ENCODE peak calls at places on chromosomes 12 and 14, in nine cellular contexts. H is fibroblast of lung, I is HFF-Myc, B is fibroblast of the conjunctiva, P is GM23338, J is endothelial cell of umbilical vein, D is hepatic stellate cell, C is HS-5, S is Panc1. O is an unnamed sample.

GRCh38 chr12:6367065-6367968 is 8.0 kb downstream of the SCNN1A start:
- DNase-seq in H (peak), I (no peak), B (no peak), P (no peak), J (peak), D (peak), C (no peak), S (no peak), O (no peak)

GRCh38 chr12:19764408-19764807 is 325.1 kb downstream of the AEBP2 start:
- DNase-seq in H (peak), I (no peak), B (no peak), P (no peak), J (peak), D (no peak), C (no peak), S (no peak), O (no peak)

GRCh38 chr14:99252940-99253868 is 18.8 kb downstream of the BCL11B start:
- DNase-seq in H (no peak), I (no peak), B (no peak), P (no peak), J (no peak), D (no peak), C (no peak), S (no peak), O (no peak)

GRCh38 chr14:103699261-103699661 is 16.0 kb downstream of the XRCC3 start:
- DNase-seq in H (no peak), I (no peak), B (no peak), P (no peak), J (no peak), D (no peak), C (no peak), S (no peak), O (no peak)

GRCh38 chr12:24152270-24152669 is 202.8 kb upstream of the SOX5 start:
- DNase-seq in H (no peak), I (no peak), B (no peak), P (no peak), J (no peak), D (no peak), C (no peak), S (no peak), O (no peak)

GRCh38 chr14:56666294-56666693 is 86.7 kb downstream of the TMEM260 start:
- DNase-seq in H (no peak), I (peak), B (no peak), P (no peak), J (no peak), D (no peak), C (no peak), S (no peak), O (no peak)

GRCh38 chr12:66131067-66131688 is 628 bp upstream of the LLPH start:
- DNase-seq in H (no peak), I (no peak), B (no peak), P (no peak), J (peak), D (no peak), C (no peak), S (no peak), O (no peak)

GRCh38 chr14:100844846-100845245 is 18.9 kb downstream of the MEG3 start:
- DNase-seq in H (no peak), I (no peak), B (no peak), P (no peak), J (no peak), D (no peak), C (no peak), S (no peak), O (no peak)

GRCh38 chr14:100019156-100019882 is 45.9 kb upstream of the EVL start:
- DNase-seq in H (peak), I (no peak), B (no peak), P (peak), J (no peak), D (no peak), C (no peak), S (no peak), O (no peak)

GRCh38 chr12:85740190-85740589 is 96.0 kb downstream of the RASSF9 start:
- DNase-seq in H (no peak), I (no peak), B (peak), P (no peak), J (no peak), D (no peak), C (no peak), S (no peak), O (no peak)

GRCh38 chr12:14997998-14998397 is 25.2 kb downstream of the PDE6H start:
- DNase-seq in H (no peak), I (no peak), B (no peak), P (no peak), J (no peak), D (no peak), C (no peak), S (no peak), O (no peak)

GRCh38 chr14:97251423-97252155 is 454.4 kb downstream of the VRK1 start:
- DNase-seq in H (peak), I (no peak), B (no peak), P (peak), J (no peak), D (no peak), C (no peak), S (no peak), O (no peak)

GRCh38 chr12:117393656-117394055 is 32.2 kb upstream of the NOS1 start:
- DNase-seq in H (no peak), I (no peak), B (no peak), P (no peak), J (no peak), D (no peak), C (no peak), S (no peak), O (no peak)

GRCh38 chr12:105945935-105946334 is 192.8 kb downstream of the NUAK1 start:
- DNase-seq in H (peak), I (no peak), B (no peak), P (no peak), J (no peak), D (no peak), C (no peak), S (no peak), O (no peak)

GRCh38 chr14:64645220-64645891 is 58.9 kb upstream of the PLEKHG3 start:
- DNase-seq in H (peak), I (peak), B (no peak), P (peak), J (peak), D (peak), C (no peak), S (no peak), O (peak)

GRCh38 chr12:124687695-124688301 is 120.4 kb upstream of the NCOR2 start:
- DNase-seq in H (peak), I (no peak), B (no peak), P (no peak), J (peak), D (no peak), C (no peak), S (no peak), O (no peak)

GRCh38 chr12:12927211-12928079 is 24.5 kb downstream of the GPRC5D start:
- DNase-seq in H (peak), I (no peak), B (peak), P (no peak), J (peak), D (peak), C (no peak), S (no peak), O (peak)

GRCh38 chr12:17992002-17992656 is 97.9 kb downstream of the RERGL start:
- DNase-seq in H (peak), I (peak), B (peak), P (peak), J (peak), D (peak), C (peak), S (peak), O (no peak)

GRCh38 chr12:50221228-50222008 is 54.2 kb upstream of the CERS5 start:
- DNase-seq in H (peak), I (peak), B (peak), P (peak), J (peak), D (peak), C (peak), S (no peak), O (peak)

GRCh38 chr12:130336723-130337475 is 788 bp upstream of the PIWIL1 start:
- DNase-seq in H (no peak), I (no peak), B (no peak), P (no peak), J (no peak), D (no peak), C (no peak), S (no peak), O (no peak)

GRCh38 chr12:52200783-52201519 is 9.1 kb upstream of the KRT80 start:
- DNase-seq in H (no peak), I (no peak), B (no peak), P (no peak), J (no peak), D (no peak), C (no peak), S (no peak), O (no peak)

GRCh38 chr12:109255377-109255776 is 53.7 kb downstream of the FOXN4 start:
- DNase-seq in H (peak), I (no peak), B (no peak), P (peak), J (no peak), D (no peak), C (no peak), S (no peak), O (no peak)

GRCh38 chr12:89883630-89884364 is 175.2 kb upstream of the ATP2B1 start:
- DNase-seq in H (peak), I (no peak), B (no peak), P (peak), J (peak), D (no peak), C (no peak), S (no peak), O (no peak)

GRCh38 chr12:113070117-113070906 is 13.8 kb downstream of the DTX1 start:
- DNase-seq in H (no peak), I (no peak), B (no peak), P (no peak), J (no peak), D (no peak), C (no peak), S (no peak), O (no peak)

GRCh38 chr12:6635375-6635855 is 344 bp downstream of the LPAR5 start:
- DNase-seq in H (no peak), I (no peak), B (no peak), P (no peak), J (no peak), D (no peak), C (no peak), S (no peak), O (no peak)

GRCh38 chr14:64637735-64638473 is 66.3 kb upstream of the PLEKHG3 start:
- DNase-seq in H (no peak), I (no peak), B (no peak), P (no peak), J (no peak), D (no peak), C (no peak), S (no peak), O (no peak)

GRCh38 chr12:52956987-52957386 is 8.1 kb downstream of the KRT18 start:
- DNase-seq in H (peak), I (no peak), B (no peak), P (no peak), J (no peak), D (no peak), C (no peak), S (no peak), O (no peak)

GRCh38 chr14:103027451-103027850 is 29.9 kb downstream of the CDC42BPB start:
- DNase-seq in H (no peak), I (no peak), B (no peak), P (no peak), J (no peak), D (no peak), C (no peak), S (no peak), O (no peak)